ENCODE peak calls at places on chromosome 16, in seven cellular contexts. One of them, this sample, is unnamed.

GRCh38 chr16:3460121-3460520 is 16.6 kb downstream of the NAA60 start:
- DNase-seq in left kidney: no peak
- DNase-seq in stimulated activated CD8-positive, alpha-beta memory T cell treated with anti-CD3 and anti-CD28 coated beads, Interleukin-7, amount 100 ng/mL, for 1 hour: no peak
- DNase-seq in Caki2: no peak
- DNase-seq in posterior cingulate gyrus: no peak
- DNase-seq in thoracic aorta: no peak
- DNase-seq in NCI-H460: no peak
- DNase-seq in this sample: no peak

GRCh38 chr16:525123-525519 is 2.4 kb upstream of the CAPN15 start:
- DNase-seq in thoracic aorta: no peak
- DNase-seq in Caki2: no peak
- DNase-seq in left kidney: no peak
- DNase-seq in posterior cingulate gyrus: no peak
- DNase-seq in NCI-H460: no peak
- DNase-seq in stimulated activated CD8-positive, alpha-beta memory T cell treated with anti-CD3 and anti-CD28 coated beads, Interleukin-7, amount 100 ng/mL, for 1 hour: no peak
- DNase-seq in this sample: no peak

GRCh38 chr16:15602285-15603044 is 40.5 kb downstream of the MARF1 start:
- DNase-seq in NCI-H460: no peak
- DNase-seq in posterior cingulate gyrus: no peak
- DNase-seq in left kidney: no peak
- DNase-seq in Caki2: no peak
- DNase-seq in stimulated activated CD8-positive, alpha-beta memory T cell treated with anti-CD3 and anti-CD28 coated beads, Interleukin-7, amount 100 ng/mL, for 1 hour: no peak
- DNase-seq in thoracic aorta: no peak
- DNase-seq in this sample: no peak

GRCh38 chr16:85515830-85516397 is 97.2 kb upstream of the GSE1 start:
- DNase-seq in Caki2: peak
- DNase-seq in stimulated activated CD8-positive, alpha-beta memory T cell treated with anti-CD3 and anti-CD28 coated beads, Interleukin-7, amount 100 ng/mL, for 1 hour: no peak
- DNase-seq in thoracic aorta: no peak
- DNase-seq in left kidney: peak
- DNase-seq in posterior cingulate gyrus: no peak
- DNase-seq in NCI-H460: no peak
- DNase-seq in this sample: no peak

GRCh38 chr16:15539197-15539596 is 103.8 kb downstream of the MARF1 start:
- DNase-seq in left kidney: peak
- DNase-seq in stimulated activated CD8-positive, alpha-beta memory T cell treated with anti-CD3 and anti-CD28 coated beads, Interleukin-7, amount 100 ng/mL, for 1 hour: no peak
- DNase-seq in posterior cingulate gyrus: no peak
- DNase-seq in thoracic aorta: no peak
- DNase-seq in Caki2: no peak
- DNase-seq in NCI-H460: peak
- DNase-seq in this sample: no peak

GRCh38 chr16:70460737-70461261 is 6.4 kb downstream of the FCSK start:
- DNase-seq in posterior cingulate gyrus: no peak
- DNase-seq in Caki2: peak
- DNase-seq in stimulated activated CD8-positive, alpha-beta memory T cell treated with anti-CD3 and anti-CD28 coated beads, Interleukin-7, amount 100 ng/mL, for 1 hour: no peak
- DNase-seq in left kidney: peak
- DNase-seq in thoracic aorta: no peak
- DNase-seq in NCI-H460: no peak
- DNase-seq in this sample: no peak

GRCh38 chr16:69397821-69398521 is 12.2 kb upstream of the TERF2 start:
- DNase-seq in NCI-H460: peak
- DNase-seq in posterior cingulate gyrus: peak
- DNase-seq in thoracic aorta: no peak
- DNase-seq in left kidney: peak
- DNase-seq in stimulated activated CD8-positive, alpha-beta memory T cell treated with anti-CD3 and anti-CD28 coated beads, Interleukin-7, amount 100 ng/mL, for 1 hour: no peak
- DNase-seq in Caki2: peak
- DNase-seq in this sample: peak

GRCh38 chr16:68997564-68997963 is 107.9 kb upstream of the HAS3 start:
- DNase-seq in NCI-H460: no peak
- DNase-seq in posterior cingulate gyrus: no peak
- DNase-seq in thoracic aorta: no peak
- DNase-seq in Caki2: no peak
- DNase-seq in left kidney: no peak
- DNase-seq in stimulated activated CD8-positive, alpha-beta memory T cell treated with anti-CD3 and anti-CD28 coated beads, Interleukin-7, amount 100 ng/mL, for 1 hour: no peak
- DNase-seq in this sample: no peak

GRCh38 chr16:47966325-47966724 is 189.5 kb downstream of the ABCC12 start:
- DNase-seq in left kidney: no peak
- DNase-seq in NCI-H460: no peak
- DNase-seq in stimulated activated CD8-positive, alpha-beta memory T cell treated with anti-CD3 and anti-CD28 coated beads, Interleukin-7, amount 100 ng/mL, for 1 hour: no peak
- DNase-seq in Caki2: no peak
- DNase-seq in posterior cingulate gyrus: no peak
- DNase-seq in thoracic aorta: no peak
- DNase-seq in this sample: no peak

GRCh38 chr16:22664561-22664997 is 149.4 kb upstream of the HS3ST2 start:
- DNase-seq in posterior cingulate gyrus: no peak
- DNase-seq in thoracic aorta: no peak
- DNase-seq in Caki2: no peak
- DNase-seq in NCI-H460: no peak
- DNase-seq in stimulated activated CD8-positive, alpha-beta memory T cell treated with anti-CD3 and anti-CD28 coated beads, Interleukin-7, amount 100 ng/mL, for 1 hour: no peak
- DNase-seq in left kidney: no peak
- DNase-seq in this sample: no peak

GRCh38 chr16:77868478-77868877 is 80.1 kb downstream of the VAT1L start:
- DNase-seq in stimulated activated CD8-positive, alpha-beta memory T cell treated with anti-CD3 and anti-CD28 coated beads, Interleukin-7, amount 100 ng/mL, for 1 hour: no peak
- DNase-seq in NCI-H460: no peak
- DNase-seq in thoracic aorta: no peak
- DNase-seq in left kidney: no peak
- DNase-seq in posterior cingulate gyrus: no peak
- DNase-seq in Caki2: no peak
- DNase-seq in this sample: no peak

GRCh38 chr16:66204761-66205160 is 161.7 kb upstream of the CDH5 start:
- DNase-seq in stimulated activated CD8-positive, alpha-beta memory T cell treated with anti-CD3 and anti-CD28 coated beads, Interleukin-7, amount 100 ng/mL, for 1 hour: no peak
- DNase-seq in NCI-H460: no peak
- DNase-seq in thoracic aorta: no peak
- DNase-seq in posterior cingulate gyrus: no peak
- DNase-seq in Caki2: no peak
- DNase-seq in left kidney: no peak
- DNase-seq in this sample: no peak

GRCh38 chr16:10880609-10881452 is 3.8 kb downstream of the CIITA start:
- DNase-seq in stimulated activated CD8-positive, alpha-beta memory T cell treated with anti-CD3 and anti-CD28 coated beads, Interleukin-7, amount 100 ng/mL, for 1 hour: no peak
- DNase-seq in thoracic aorta: no peak
- DNase-seq in NCI-H460: no peak
- DNase-seq in Caki2: no peak
- DNase-seq in left kidney: no peak
- DNase-seq in posterior cingulate gyrus: no peak
- DNase-seq in this sample: no peak

GRCh38 chr16:75566889-75567255 is 693 bp downstream of the GABARAPL2 start:
- DNase-seq in thoracic aorta: no peak
- DNase-seq in posterior cingulate gyrus: no peak
- DNase-seq in Caki2: no peak
- DNase-seq in NCI-H460: no peak
- DNase-seq in stimulated activated CD8-positive, alpha-beta memory T cell treated with anti-CD3 and anti-CD28 coated beads, Interleukin-7, amount 100 ng/mL, for 1 hour: no peak
- DNase-seq in left kidney: peak
- DNase-seq in this sample: no peak

GRCh38 chr16:85240982-85241924 is 129.0 kb upstream of the CIBAR2 start:
- DNase-seq in left kidney: no peak
- DNase-seq in Caki2: no peak
- DNase-seq in NCI-H460: no peak
- DNase-seq in posterior cingulate gyrus: no peak
- DNase-seq in stimulated activated CD8-positive, alpha-beta memory T cell treated with anti-CD3 and anti-CD28 coated beads, Interleukin-7, amount 100 ng/mL, for 1 hour: no peak
- DNase-seq in thoracic aorta: no peak
- DNase-seq in this sample: no peak

GRCh38 chr16:80954985-80955384 is 51.7 kb downstream of the CMC2 start:
- DNase-seq in left kidney: no peak
- DNase-seq in stimulated activated CD8-positive, alpha-beta memory T cell treated with anti-CD3 and anti-CD28 coated beads, Interleukin-7, amount 100 ng/mL, for 1 hour: no peak
- DNase-seq in thoracic aorta: no peak
- DNase-seq in Caki2: no peak
- DNase-seq in posterior cingulate gyrus: no peak
- DNase-seq in NCI-H460: no peak
- DNase-seq in this sample: no peak

This sample was measured in A549.